ENCODE peak calls at places on chromosomes 11 and 22, in eight cellular contexts. G is CD8-positive, alpha-beta memory T cell; X is testis; W is cardiac muscle cell; O is A549; N is effector memory CD4-positive, alpha-beta T cell; T is suprapubic skin; Z is CD8-positive, alpha-beta T cell. Y is an unnamed sample. For H3K4me1, the result is how much of the 10 kb centered on the place peaks cover.

GRCh38 chr22:46578824-46579561 is 41.2 kb upstream of the GRAMD4 start:
- DNase-seq in G (no peak), Z (no peak), X (no peak), T (no peak), W (no peak), N (no peak), O (no peak), Y (peak)

GRCh38 chr11:3962406-3962840 is 107.0 kb downstream of the STIM1 start:
- DNase-seq in N (no peak), O (no peak), X (no peak), W (no peak), G (no peak), T (no peak), Z (no peak), Y (no peak)

GRCh38 chr11:102761646-102762238 is 18.7 kb downstream of the MMP10 start:
- DNase-seq in W (peak), X (no peak), G (no peak), Z (no peak), O (no peak), N (no peak), T (no peak), Y (no peak)

GRCh38 chr11:45267660-45268340 is 18.3 kb downstream of the SYT13 start:
- DNase-seq in W (no peak), N (no peak), Z (no peak), O (no peak), G (no peak), T (no peak), X (no peak), Y (peak)

GRCh38 chr11:104390696-104391095 is 226.7 kb upstream of the PDGFD start:
- DNase-seq in G (no peak), O (no peak), X (no peak), T (no peak), Z (no peak), N (no peak), W (no peak), Y (no peak)

GRCh38 chr11:99973993-99974392 is 713.1 kb upstream of the ARHGAP42 start:
- DNase-seq in X (no peak), W (no peak), O (peak), N (no peak), Z (no peak), G (no peak), T (no peak), Y (no peak)

GRCh38 chr11:92329644-92330043 is 105.0 kb downstream of the FAT3 start:
- DNase-seq in Z (no peak), W (no peak), G (no peak), T (no peak), X (no peak), O (no peak), N (no peak), Y (no peak)

GRCh38 chr11:44950036-44950624 is 553 bp downstream of the TP53I11 start:
- DNase-seq in W (peak), X (peak), O (no peak), G (peak), Z (no peak), T (no peak), N (no peak), Y (peak)

GRCh38 chr22:39994046-39994565 is 648 bp upstream of the FAM83F start:
- DNase-seq in N (no peak), X (no peak), O (no peak), G (peak), W (no peak), T (no peak), Z (no peak), Y (no peak)

GRCh38 chr11:62614275-62614674 is 1.2 kb downstream of the ROM1 start:
- DNase-seq in X (no peak), N (no peak), O (no peak), W (no peak), G (no peak), Z (no peak), T (no peak), Y (no peak)

GRCh38 chr11:57460756-57461749 is 725 bp downstream of the RTN4RL2 start:
- DNase-seq in Z (no peak), X (no peak), G (peak), W (no peak), N (no peak), O (no peak), T (no peak), Y (peak)

GRCh38 chr11:20088368-20089260 is 71.7 kb downstream of the DBX1 start:
- DNase-seq in O (no peak), G (no peak), T (no peak), W (no peak), X (no peak), Z (no peak), N (no peak), Y (no peak)

GRCh38 chr11:5548440-5548839 is at the start of gene OR52H1:
- DNase-seq in W (no peak), N (no peak), G (no peak), T (no peak), Z (no peak), X (no peak), O (no peak), Y (no peak)

GRCh38 chr22:27260087-27260730 is 541.3 kb downstream of the MN1 start:
- DNase-seq in W (no peak), O (no peak), X (no peak), Z (no peak), G (no peak), T (no peak), N (no peak), Y (no peak)

GRCh38 chr11:40432358-40432757 is 1027.1 kb downstream of the LRRC4C start:
- DNase-seq in Z (no peak), W (no peak), T (no peak), N (no peak), X (no peak), G (no peak), O (no peak), Y (no peak)

GRCh38 chr11:97912629-97913028 is 1108.1 kb upstream of the CNTN5 start:
- DNase-seq in N (no peak), G (no peak), X (no peak), Z (no peak), O (no peak), W (no peak), T (no peak), Y (no peak)

GRCh38 chr22:44758354-44758969 is 6.1 kb downstream of the ARHGAP8 start:
- DNase-seq in G (no peak), O (no peak), X (no peak), W (no peak), T (no peak), N (no peak), Z (no peak), Y (no peak)

GRCh38 chr11:32884023-32884422 is 8.6 kb upstream of the QSER1 start:
- DNase-seq in Z (no peak), W (no peak), T (no peak), X (no peak), N (no peak), G (no peak), O (no peak), Y (no peak)

GRCh38 chr11:96337541-96338530 is 5.2 kb downstream of the MAML2 start:
- DNase-seq in N (no peak), T (no peak), X (no peak), Z (peak), W (peak), G (peak), O (no peak), Y (peak)

GRCh38 chr11:69167916-69168691 is 12.4 kb downstream of the SMIM38 start:
- DNase-seq in W (no peak), Z (no peak), X (no peak), O (no peak), G (no peak), T (no peak), N (no peak), Y (no peak)

GRCh38 chr11:134725211-134725610 is 313.2 kb upstream of the B3GAT1 start:
- DNase-seq in X (no peak), G (no peak), Z (no peak), O (no peak), N (no peak), T (no peak), W (no peak), Y (no peak)

GRCh38 chr11:134725939-134726639 is 314.0 kb upstream of the B3GAT1 start:
- DNase-seq in Z (no peak), X (peak), W (no peak), N (no peak), T (no peak), G (no peak), O (peak), Y (no peak)

GRCh38 chr11:134727204-134727603 is 315.2 kb upstream of the B3GAT1 start:
- DNase-seq in X (no peak), Z (no peak), G (no peak), W (no peak), N (no peak), O (no peak), T (no peak), Y (no peak)

GRCh38 chr11:134728186-134728585 is 316.1 kb upstream of the B3GAT1 start:
- DNase-seq in N (no peak), T (no peak), Z (no peak), X (no peak), O (no peak), G (no peak), W (no peak), Y (no peak)

DNA sequence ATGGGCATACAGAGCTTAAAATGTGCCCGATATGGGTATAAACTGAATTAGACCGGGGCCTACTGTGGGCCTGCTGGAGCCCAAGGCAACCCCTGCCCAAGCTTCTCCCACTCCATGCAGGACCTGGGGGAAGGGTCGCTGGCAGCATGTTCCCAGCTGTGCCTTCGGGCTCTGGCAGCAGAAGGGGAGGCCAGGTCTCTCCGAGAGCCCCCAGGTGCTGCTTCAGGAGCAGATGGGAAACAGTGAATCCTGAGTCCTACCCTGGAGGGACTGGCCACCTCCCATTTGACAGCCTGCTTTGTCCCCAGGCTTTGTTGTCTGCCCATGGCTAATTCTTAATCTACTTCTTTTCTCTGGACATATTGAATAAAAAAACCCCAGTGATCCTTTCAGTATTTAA is 315.6 kb upstream of the B3GAT1 start:
- DNase-seq in X (no peak), N (no peak), G (no peak), T (no peak), Z (no peak), W (no peak), O (no peak), Y (no peak)
- H3K27ac ChIP-seq in X (no peak), N (no peak), G (no peak), T (no peak), Z (no peak), W (no peak), O (no peak), Y (no peak)

GRCh38 chr11:17291710-17292109 is 15.2 kb downstream of the NUCB2 start:
- DNase-seq in Z (no peak), G (no peak), N (no peak), X (no peak), W (no peak), T (no peak), O (no peak), Y (no peak)
- H3K4me1 ChIP-seq in Z (under half), G (under half), N (under half), X (under half), W (under half), T (under half), O (under half), Y (under half)

GRCh38 chr11:101475699-101476098 is 108.1 kb downstream of the TRPC6 start:
- DNase-seq in W (no peak), T (no peak), O (no peak), X (no peak), Z (no peak), G (no peak), N (no peak), Y (no peak)
- H3K4me3 ChIP-seq in W (no peak), T (no peak), O (no peak), X (no peak), Z (no peak), G (no peak), N (no peak), Y (no peak)

GRCh38 chr11:125036933-125037332 is 26.2 kb upstream of the SLC37A2 start:
- DNase-seq in W (no peak), X (no peak), G (no peak), N (no peak), T (no peak), O (no peak), Z (no peak), Y (no peak)
- H3K27ac ChIP-seq in W (no peak), X (no peak), G (no peak), N (no peak), T (no peak), O (no peak), Z (no peak), Y (no peak)

GRCh38 chr22:21624880-21625791 is 4.7 kb downstream of the YDJC start:
- DNase-seq in W (no peak), Z (no peak), G (no peak), T (no peak), X (no peak), N (no peak), O (no peak), Y (no peak)
- H3K4me1 ChIP-seq in W (under half), Z (under half), G (under half), T (half or more), X (under half), N (under half), O (under half), Y (under half)

GRCh38 chr11:46557684-46558151 is 36.1 kb downstream of the AMBRA1 start:
- DNase-seq in G (no peak), O (no peak), Z (no peak), T (no peak), W (no peak), X (no peak), N (no peak), Y (no peak)

GRCh38 chr11:46553746-46554204 is 40.0 kb downstream of the AMBRA1 start:
- DNase-seq in N (no peak), W (no peak), T (no peak), O (peak), Z (no peak), X (no peak), G (no peak), Y (no peak)

GRCh38 chr11:46551261-46551660 is 42.6 kb downstream of the AMBRA1 start:
- DNase-seq in G (no peak), X (no peak), N (no peak), T (no peak), O (no peak), Z (no peak), W (no peak), Y (no peak)

GRCh38 chr11:46555269-46556054 is 38.4 kb downstream of the AMBRA1 start:
- DNase-seq in W (no peak), O (no peak), T (no peak), X (no peak), G (no peak), Z (no peak), N (no peak), Y (no peak)

DNA sequence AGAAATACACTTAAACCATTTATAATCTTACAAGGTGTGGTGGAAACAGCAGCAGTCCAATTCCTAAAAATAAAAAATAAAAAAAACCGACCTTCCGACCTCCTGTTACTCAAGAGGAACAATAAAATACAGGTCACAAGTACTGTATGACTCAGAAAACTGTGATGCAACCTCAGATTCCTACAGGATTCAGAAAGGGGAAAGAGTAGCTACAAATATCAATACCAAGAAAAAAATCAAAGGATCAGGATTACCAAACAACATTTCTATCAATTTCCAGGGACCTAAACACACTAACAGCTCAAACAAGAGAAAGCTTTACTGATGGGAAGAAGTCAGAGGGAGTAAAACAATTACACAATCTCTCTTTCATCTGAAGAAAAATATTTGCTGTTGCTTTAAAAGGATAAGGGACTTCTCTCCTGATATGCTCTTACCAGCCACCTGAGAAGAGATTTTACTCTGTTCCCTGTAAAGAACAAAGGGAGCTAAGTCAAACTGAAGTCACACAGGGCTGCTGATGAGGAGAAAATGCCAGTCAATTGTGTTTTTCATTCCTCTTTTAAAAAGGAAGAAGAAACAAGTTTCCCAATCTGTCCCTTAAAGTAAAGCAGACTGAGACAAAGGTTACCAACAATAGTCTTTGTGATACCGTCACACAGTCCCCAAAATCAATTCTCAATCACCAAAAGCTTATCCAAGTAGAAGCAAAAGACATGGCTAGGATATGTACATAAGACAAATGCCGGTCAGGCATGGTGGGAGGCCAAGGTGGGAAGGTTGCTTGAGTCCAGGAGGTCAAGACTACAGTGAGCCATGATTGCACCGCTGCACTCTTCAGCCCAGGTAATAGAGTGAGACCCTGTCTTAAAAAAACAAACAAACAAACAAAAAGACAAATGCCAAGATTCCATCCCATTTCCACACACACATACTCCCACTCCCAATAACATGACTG is 39.3 kb downstream of the AMBRA1 start:
- DNase-seq in G (no peak), Z (no peak), N (no peak), T (no peak), X (no peak), O (peak), W (no peak), Y (no peak)
- H3K4me3 ChIP-seq in G (no peak), Z (no peak), N (no peak), T (no peak), X (no peak), O (peak), W (no peak), Y (no peak)

GRCh38 chr11:11391169-11391568 is 38.1 kb upstream of the CSNK2A3 start:
- DNase-seq in Z (no peak), G (no peak), N (no peak), O (no peak), W (no peak), T (no peak), X (no peak), Y (no peak)
- H3K27ac ChIP-seq in Z (no peak), G (no peak), N (no peak), O (no peak), W (no peak), T (no peak), X (no peak), Y (no peak)

GRCh38 chr11:120392791-120393190 is 56.6 kb downstream of the ARHGEF12 start:
- DNase-seq in W (no peak), X (no peak), N (no peak), G (no peak), T (no peak), Z (no peak), O (no peak), Y (no peak)
- H3K4me1 ChIP-seq in W (under half), X (under half), N (under half), G (under half), T (under half), Z (under half), O (under half), Y (under half)

DNA sequence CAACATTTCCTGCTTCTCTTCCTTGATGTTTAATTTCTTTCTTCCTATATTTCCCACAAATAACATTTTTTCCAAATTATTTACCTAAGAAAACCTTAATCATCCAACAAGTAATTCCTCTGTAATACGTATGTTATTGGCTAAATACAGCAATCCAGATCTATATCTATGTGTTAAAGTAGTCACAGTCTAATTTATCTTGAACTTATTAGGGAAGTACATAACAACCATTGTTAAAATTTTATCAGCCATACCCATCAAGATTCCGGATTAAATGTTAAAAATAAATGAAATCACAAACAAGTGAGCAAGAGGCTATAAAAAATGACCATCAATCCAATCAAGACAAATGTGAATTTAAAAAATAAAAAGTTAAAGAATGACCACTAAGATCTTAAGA is 36.5 kb downstream of the RRAS2 start:
- DNase-seq in T (no peak), G (no peak), X (no peak), O (no peak), Z (no peak), N (no peak), W (no peak), Y (no peak)
- H3K4me3 ChIP-seq in T (no peak), G (no peak), X (no peak), O (no peak), Z (no peak), N (no peak), W (no peak), Y (no peak)